ENCODE peak calls at places on chromosome 11, in ten cellular contexts. One of them, this sample, is unnamed.
A peak's percentile ranks its signal among the peaks of the same experiment; 100 is the strongest.

GRCh38 chr11:17067417-17067816 is 10.1 kb downstream of the RPS13 start:
- DNase-seq in stimulated activated CD4-positive, alpha-beta T cell treated with anti-CD3 and anti-CD28 coated beads, Interleukin-2, amount 100 ng/mL, for 24 hours: no peak
- DNase-seq in heart left ventricle: no peak
- DNase-seq in T-cell: no peak
- DNase-seq in cardiac muscle cell: no peak
- DNase-seq in NCI-H1105: no peak
- DNase-seq in EL: no peak
- DNase-seq in activated CD4-positive, alpha-beta T cell treated with anti-CD3 and anti-CD28 coated beads for 48 hours: no peak
- DNase-seq in GOT3: no peak
- DNase-seq in AG08395: no peak
- DNase-seq in this sample: no peak

GRCh38 chr11:34053161-34053686 is 1.7 kb downstream of the CAPRIN1 start:
- DNase-seq in stimulated activated CD4-positive, alpha-beta T cell treated with anti-CD3 and anti-CD28 coated beads, Interleukin-2, amount 100 ng/mL, for 24 hours: peak; percentile 81
- DNase-seq in heart left ventricle: peak; percentile 77
- DNase-seq in T-cell: peak; percentile 76
- DNase-seq in cardiac muscle cell: peak; percentile 79
- DNase-seq in NCI-H1105: peak; percentile 78
- DNase-seq in EL: peak; percentile 82
- DNase-seq in activated CD4-positive, alpha-beta T cell treated with anti-CD3 and anti-CD28 coated beads for 48 hours: peak; percentile 87
- DNase-seq in GOT3: no peak
- DNase-seq in AG08395: peak; percentile 69
- DNase-seq in this sample: peak; percentile 80

GRCh38 chr11:45669146-45669545 is 3.7 kb upstream of the CHST1 start:
- DNase-seq in stimulated activated CD4-positive, alpha-beta T cell treated with anti-CD3 and anti-CD28 coated beads, Interleukin-2, amount 100 ng/mL, for 24 hours: no peak
- DNase-seq in heart left ventricle: no peak
- DNase-seq in T-cell: no peak
- DNase-seq in cardiac muscle cell: no peak
- DNase-seq in NCI-H1105: no peak
- DNase-seq in EL: no peak
- DNase-seq in activated CD4-positive, alpha-beta T cell treated with anti-CD3 and anti-CD28 coated beads for 48 hours: no peak
- DNase-seq in GOT3: no peak
- DNase-seq in AG08395: no peak
- DNase-seq in this sample: peak; percentile 19

GRCh38 chr11:82631722-82632630 is 101.7 kb downstream of the FAM181B start:
- DNase-seq in stimulated activated CD4-positive, alpha-beta T cell treated with anti-CD3 and anti-CD28 coated beads, Interleukin-2, amount 100 ng/mL, for 24 hours: no peak
- DNase-seq in heart left ventricle: no peak
- DNase-seq in T-cell: no peak
- DNase-seq in cardiac muscle cell: no peak
- DNase-seq in NCI-H1105: no peak
- DNase-seq in EL: no peak
- DNase-seq in activated CD4-positive, alpha-beta T cell treated with anti-CD3 and anti-CD28 coated beads for 48 hours: no peak
- DNase-seq in GOT3: no peak
- DNase-seq in AG08395: no peak
- DNase-seq in this sample: no peak

GRCh38 chr11:1490651-1491050 is 4.1 kb upstream of the MOB2 start:
- DNase-seq in stimulated activated CD4-positive, alpha-beta T cell treated with anti-CD3 and anti-CD28 coated beads, Interleukin-2, amount 100 ng/mL, for 24 hours: no peak
- DNase-seq in heart left ventricle: no peak
- DNase-seq in T-cell: no peak
- DNase-seq in cardiac muscle cell: no peak
- DNase-seq in NCI-H1105: no peak
- DNase-seq in EL: no peak
- DNase-seq in activated CD4-positive, alpha-beta T cell treated with anti-CD3 and anti-CD28 coated beads for 48 hours: no peak
- DNase-seq in GOT3: no peak
- DNase-seq in AG08395: no peak
- DNase-seq in this sample: no peak

GRCh38 chr11:81916459-81916858 is 817.2 kb downstream of the FAM181B start:
- DNase-seq in stimulated activated CD4-positive, alpha-beta T cell treated with anti-CD3 and anti-CD28 coated beads, Interleukin-2, amount 100 ng/mL, for 24 hours: no peak
- DNase-seq in heart left ventricle: no peak
- DNase-seq in T-cell: no peak
- DNase-seq in cardiac muscle cell: no peak
- DNase-seq in NCI-H1105: no peak
- DNase-seq in EL: no peak
- DNase-seq in activated CD4-positive, alpha-beta T cell treated with anti-CD3 and anti-CD28 coated beads for 48 hours: no peak
- DNase-seq in GOT3: no peak
- DNase-seq in AG08395: no peak
- DNase-seq in this sample: no peak

GRCh38 chr11:80155412-80156017 is 714.7 kb upstream of the TENM4 start:
- DNase-seq in stimulated activated CD4-positive, alpha-beta T cell treated with anti-CD3 and anti-CD28 coated beads, Interleukin-2, amount 100 ng/mL, for 24 hours: no peak
- DNase-seq in heart left ventricle: no peak
- DNase-seq in T-cell: no peak
- DNase-seq in cardiac muscle cell: peak; percentile 21
- DNase-seq in NCI-H1105: peak; percentile 52
- DNase-seq in EL: peak; percentile 47
- DNase-seq in activated CD4-positive, alpha-beta T cell treated with anti-CD3 and anti-CD28 coated beads for 48 hours: no peak
- DNase-seq in GOT3: no peak
- DNase-seq in AG08395: peak; percentile 43
- DNase-seq in this sample: peak; percentile 9

GRCh38 chr11:83724704-83725114 is 438.5 kb upstream of the CCDC90B start:
- DNase-seq in stimulated activated CD4-positive, alpha-beta T cell treated with anti-CD3 and anti-CD28 coated beads, Interleukin-2, amount 100 ng/mL, for 24 hours: no peak
- DNase-seq in heart left ventricle: no peak
- DNase-seq in T-cell: no peak
- DNase-seq in cardiac muscle cell: peak; percentile 28
- DNase-seq in NCI-H1105: no peak
- DNase-seq in EL: peak; percentile 2
- DNase-seq in activated CD4-positive, alpha-beta T cell treated with anti-CD3 and anti-CD28 coated beads for 48 hours: no peak
- DNase-seq in GOT3: no peak
- DNase-seq in AG08395: peak; percentile 7
- DNase-seq in this sample: no peak

GRCh38 chr11:131808466-131808865 is 438.1 kb downstream of the NTM start:
- DNase-seq in stimulated activated CD4-positive, alpha-beta T cell treated with anti-CD3 and anti-CD28 coated beads, Interleukin-2, amount 100 ng/mL, for 24 hours: no peak
- DNase-seq in heart left ventricle: no peak
- DNase-seq in T-cell: no peak
- DNase-seq in cardiac muscle cell: no peak
- DNase-seq in NCI-H1105: no peak
- DNase-seq in EL: no peak
- DNase-seq in activated CD4-positive, alpha-beta T cell treated with anti-CD3 and anti-CD28 coated beads for 48 hours: no peak
- DNase-seq in GOT3: no peak
- DNase-seq in AG08395: no peak
- DNase-seq in this sample: no peak

GRCh38 chr11:122850076-122850631 is 11.9 kb downstream of the CRTAM start:
- DNase-seq in stimulated activated CD4-positive, alpha-beta T cell treated with anti-CD3 and anti-CD28 coated beads, Interleukin-2, amount 100 ng/mL, for 24 hours: peak; percentile 22
- DNase-seq in heart left ventricle: no peak
- DNase-seq in T-cell: peak; percentile 54
- DNase-seq in cardiac muscle cell: peak; percentile 51
- DNase-seq in NCI-H1105: no peak
- DNase-seq in EL: peak; percentile 66
- DNase-seq in activated CD4-positive, alpha-beta T cell treated with anti-CD3 and anti-CD28 coated beads for 48 hours: peak; percentile 44
- DNase-seq in GOT3: no peak
- DNase-seq in AG08395: peak; percentile 15
- DNase-seq in this sample: no peak

GRCh38 chr11:44623321-44623715 is 57.9 kb downstream of the CD82 start:
- DNase-seq in stimulated activated CD4-positive, alpha-beta T cell treated with anti-CD3 and anti-CD28 coated beads, Interleukin-2, amount 100 ng/mL, for 24 hours: no peak
- DNase-seq in heart left ventricle: no peak
- DNase-seq in T-cell: peak; percentile 21
- DNase-seq in cardiac muscle cell: no peak
- DNase-seq in NCI-H1105: no peak
- DNase-seq in EL: no peak
- DNase-seq in activated CD4-positive, alpha-beta T cell treated with anti-CD3 and anti-CD28 coated beads for 48 hours: peak; percentile 9
- DNase-seq in GOT3: no peak
- DNase-seq in AG08395: no peak
- DNase-seq in this sample: no peak

GRCh38 chr11:93038521-93038920 is 69.1 kb downstream of the MTNR1B start:
- DNase-seq in stimulated activated CD4-positive, alpha-beta T cell treated with anti-CD3 and anti-CD28 coated beads, Interleukin-2, amount 100 ng/mL, for 24 hours: no peak
- DNase-seq in heart left ventricle: no peak
- DNase-seq in T-cell: no peak
- DNase-seq in cardiac muscle cell: no peak
- DNase-seq in NCI-H1105: no peak
- DNase-seq in EL: no peak
- DNase-seq in activated CD4-positive, alpha-beta T cell treated with anti-CD3 and anti-CD28 coated beads for 48 hours: no peak
- DNase-seq in GOT3: no peak
- DNase-seq in AG08395: no peak
- DNase-seq in this sample: no peak

GRCh38 chr11:13567551-13567950 is 71.8 kb upstream of the PTH start:
- DNase-seq in stimulated activated CD4-positive, alpha-beta T cell treated with anti-CD3 and anti-CD28 coated beads, Interleukin-2, amount 100 ng/mL, for 24 hours: no peak
- DNase-seq in heart left ventricle: no peak
- DNase-seq in T-cell: no peak
- DNase-seq in cardiac muscle cell: no peak
- DNase-seq in NCI-H1105: no peak
- DNase-seq in EL: no peak
- DNase-seq in activated CD4-positive, alpha-beta T cell treated with anti-CD3 and anti-CD28 coated beads for 48 hours: no peak
- DNase-seq in GOT3: no peak
- DNase-seq in AG08395: no peak
- DNase-seq in this sample: no peak

GRCh38 chr11:132033051-132033450 is 662.6 kb downstream of the NTM start:
- DNase-seq in stimulated activated CD4-positive, alpha-beta T cell treated with anti-CD3 and anti-CD28 coated beads, Interleukin-2, amount 100 ng/mL, for 24 hours: no peak
- DNase-seq in heart left ventricle: no peak
- DNase-seq in T-cell: no peak
- DNase-seq in cardiac muscle cell: peak; percentile 32
- DNase-seq in NCI-H1105: no peak
- DNase-seq in EL: no peak
- DNase-seq in activated CD4-positive, alpha-beta T cell treated with anti-CD3 and anti-CD28 coated beads for 48 hours: no peak
- DNase-seq in GOT3: no peak
- DNase-seq in AG08395: no peak
- DNase-seq in this sample: no peak

GRCh38 chr11:119903389-119903788 is 174.4 kb upstream of the NECTIN1 start:
- DNase-seq in stimulated activated CD4-positive, alpha-beta T cell treated with anti-CD3 and anti-CD28 coated beads, Interleukin-2, amount 100 ng/mL, for 24 hours: no peak
- DNase-seq in heart left ventricle: no peak
- DNase-seq in T-cell: no peak
- DNase-seq in cardiac muscle cell: no peak
- DNase-seq in NCI-H1105: no peak
- DNase-seq in EL: no peak
- DNase-seq in activated CD4-positive, alpha-beta T cell treated with anti-CD3 and anti-CD28 coated beads for 48 hours: no peak
- DNase-seq in GOT3: no peak
- DNase-seq in AG08395: no peak
- DNase-seq in this sample: no peak

GRCh38 chr11:19458721-19459120 is 218.0 kb upstream of the E2F8 start:
- DNase-seq in stimulated activated CD4-positive, alpha-beta T cell treated with anti-CD3 and anti-CD28 coated beads, Interleukin-2, amount 100 ng/mL, for 24 hours: no peak
- DNase-seq in heart left ventricle: no peak
- DNase-seq in T-cell: no peak
- DNase-seq in cardiac muscle cell: no peak
- DNase-seq in NCI-H1105: no peak
- DNase-seq in EL: no peak
- DNase-seq in activated CD4-positive, alpha-beta T cell treated with anti-CD3 and anti-CD28 coated beads for 48 hours: no peak
- DNase-seq in GOT3: no peak
- DNase-seq in AG08395: no peak
- DNase-seq in this sample: peak; percentile 20

GRCh38 chr11:65378928-65379638 is 3.4 kb downstream of the SLC25A45 start:
- DNase-seq in stimulated activated CD4-positive, alpha-beta T cell treated with anti-CD3 and anti-CD28 coated beads, Interleukin-2, amount 100 ng/mL, for 24 hours: no peak
- DNase-seq in heart left ventricle: no peak
- DNase-seq in T-cell: no peak
- DNase-seq in cardiac muscle cell: no peak
- DNase-seq in NCI-H1105: no peak
- DNase-seq in EL: no peak
- DNase-seq in activated CD4-positive, alpha-beta T cell treated with anti-CD3 and anti-CD28 coated beads for 48 hours: no peak
- DNase-seq in GOT3: no peak
- DNase-seq in AG08395: no peak
- DNase-seq in this sample: no peak

GRCh38 chr11:106482920-106483761 is 405.7 kb downstream of the AASDHPPT start:
- DNase-seq in stimulated activated CD4-positive, alpha-beta T cell treated with anti-CD3 and anti-CD28 coated beads, Interleukin-2, amount 100 ng/mL, for 24 hours: no peak
- DNase-seq in heart left ventricle: no peak
- DNase-seq in T-cell: no peak
- DNase-seq in cardiac muscle cell: peak; percentile 82
- DNase-seq in NCI-H1105: no peak
- DNase-seq in EL: peak; percentile 57
- DNase-seq in activated CD4-positive, alpha-beta T cell treated with anti-CD3 and anti-CD28 coated beads for 48 hours: no peak
- DNase-seq in GOT3: no peak
- DNase-seq in AG08395: peak; percentile 25
- DNase-seq in this sample: no peak

GRCh38 chr11:607971-608659 is 7.6 kb downstream of the IRF7 start:
- DNase-seq in stimulated activated CD4-positive, alpha-beta T cell treated with anti-CD3 and anti-CD28 coated beads, Interleukin-2, amount 100 ng/mL, for 24 hours: no peak
- DNase-seq in heart left ventricle: no peak
- DNase-seq in T-cell: no peak
- DNase-seq in cardiac muscle cell: no peak
- DNase-seq in NCI-H1105: no peak
- DNase-seq in EL: no peak
- DNase-seq in activated CD4-positive, alpha-beta T cell treated with anti-CD3 and anti-CD28 coated beads for 48 hours: no peak
- DNase-seq in GOT3: no peak
- DNase-seq in AG08395: no peak
- DNase-seq in this sample: no peak

GRCh38 chr11:1771700-1772099 is 8.0 kb upstream of the CTSD start:
- DNase-seq in stimulated activated CD4-positive, alpha-beta T cell treated with anti-CD3 and anti-CD28 coated beads, Interleukin-2, amount 100 ng/mL, for 24 hours: no peak
- DNase-seq in heart left ventricle: no peak
- DNase-seq in T-cell: no peak
- DNase-seq in cardiac muscle cell: peak; percentile 93
- DNase-seq in NCI-H1105: no peak
- DNase-seq in EL: peak; percentile 31
- DNase-seq in activated CD4-positive, alpha-beta T cell treated with anti-CD3 and anti-CD28 coated beads for 48 hours: no peak
- DNase-seq in GOT3: no peak
- DNase-seq in AG08395: no peak
- DNase-seq in this sample: no peak

GRCh38 chr11:47573321-47573720 is 5.4 kb downstream of the KBTBD4 start:
- DNase-seq in stimulated activated CD4-positive, alpha-beta T cell treated with anti-CD3 and anti-CD28 coated beads, Interleukin-2, amount 100 ng/mL, for 24 hours: no peak
- DNase-seq in heart left ventricle: peak; percentile 54
- DNase-seq in T-cell: no peak
- DNase-seq in cardiac muscle cell: no peak
- DNase-seq in NCI-H1105: no peak
- DNase-seq in EL: no peak
- DNase-seq in activated CD4-positive, alpha-beta T cell treated with anti-CD3 and anti-CD28 coated beads for 48 hours: no peak
- DNase-seq in GOT3: no peak
- DNase-seq in AG08395: no peak
- DNase-seq in this sample: no peak

GRCh38 chr11:94788396-94788795 is 20.2 kb downstream of the AMOTL1 start:
- DNase-seq in stimulated activated CD4-positive, alpha-beta T cell treated with anti-CD3 and anti-CD28 coated beads, Interleukin-2, amount 100 ng/mL, for 24 hours: no peak
- DNase-seq in heart left ventricle: no peak
- DNase-seq in T-cell: no peak
- DNase-seq in cardiac muscle cell: no peak
- DNase-seq in NCI-H1105: no peak
- DNase-seq in EL: peak; percentile 49
- DNase-seq in activated CD4-positive, alpha-beta T cell treated with anti-CD3 and anti-CD28 coated beads for 48 hours: no peak
- DNase-seq in GOT3: no peak
- DNase-seq in AG08395: peak; percentile 33
- DNase-seq in this sample: no peak

GRCh38 chr11:7480132-7480531 is 5.2 kb upstream of the OLFML1 start:
- DNase-seq in stimulated activated CD4-positive, alpha-beta T cell treated with anti-CD3 and anti-CD28 coated beads, Interleukin-2, amount 100 ng/mL, for 24 hours: no peak
- DNase-seq in heart left ventricle: no peak
- DNase-seq in T-cell: no peak
- DNase-seq in cardiac muscle cell: peak; percentile 70
- DNase-seq in NCI-H1105: no peak
- DNase-seq in EL: peak; percentile 8
- DNase-seq in activated CD4-positive, alpha-beta T cell treated with anti-CD3 and anti-CD28 coated beads for 48 hours: no peak
- DNase-seq in GOT3: no peak
- DNase-seq in AG08395: peak; percentile 13
- DNase-seq in this sample: no peak

GRCh38 chr11:116217006-116217405 is 555.8 kb downstream of the BUD13 start:
- DNase-seq in stimulated activated CD4-positive, alpha-beta T cell treated with anti-CD3 and anti-CD28 coated beads, Interleukin-2, amount 100 ng/mL, for 24 hours: peak; percentile 43
- DNase-seq in heart left ventricle: no peak
- DNase-seq in T-cell: no peak
- DNase-seq in cardiac muscle cell: peak; percentile 58
- DNase-seq in NCI-H1105: no peak
- DNase-seq in EL: peak; percentile 11
- DNase-seq in activated CD4-positive, alpha-beta T cell treated with anti-CD3 and anti-CD28 coated beads for 48 hours: peak; percentile 33
- DNase-seq in GOT3: no peak
- DNase-seq in AG08395: peak; percentile 21
- DNase-seq in this sample: peak; percentile 47

GRCh38 chr11:11857769-11858168 is 16.0 kb downstream of the USP47 start:
- DNase-seq in stimulated activated CD4-positive, alpha-beta T cell treated with anti-CD3 and anti-CD28 coated beads, Interleukin-2, amount 100 ng/mL, for 24 hours: no peak
- DNase-seq in heart left ventricle: no peak
- DNase-seq in T-cell: no peak
- DNase-seq in cardiac muscle cell: no peak
- DNase-seq in NCI-H1105: no peak
- DNase-seq in EL: no peak
- DNase-seq in activated CD4-positive, alpha-beta T cell treated with anti-CD3 and anti-CD28 coated beads for 48 hours: no peak
- DNase-seq in GOT3: no peak
- DNase-seq in AG08395: no peak
- DNase-seq in this sample: no peak

GRCh38 chr11:103035656-103036434 is 56.1 kb downstream of the DCUN1D5 start:
- DNase-seq in stimulated activated CD4-positive, alpha-beta T cell treated with anti-CD3 and anti-CD28 coated beads, Interleukin-2, amount 100 ng/mL, for 24 hours: peak; percentile 3
- DNase-seq in heart left ventricle: no peak
- DNase-seq in T-cell: no peak
- DNase-seq in cardiac muscle cell: peak; percentile 88
- DNase-seq in NCI-H1105: peak; percentile 28
- DNase-seq in EL: peak; percentile 84
- DNase-seq in activated CD4-positive, alpha-beta T cell treated with anti-CD3 and anti-CD28 coated beads for 48 hours: peak; percentile 40
- DNase-seq in GOT3: no peak
- DNase-seq in AG08395: peak; percentile 64
- DNase-seq in this sample: peak; percentile 40

GRCh38 chr11:118606157-118606843 is 1.1 kb upstream of the PHLDB1 start:
- DNase-seq in stimulated activated CD4-positive, alpha-beta T cell treated with anti-CD3 and anti-CD28 coated beads, Interleukin-2, amount 100 ng/mL, for 24 hours: no peak
- DNase-seq in heart left ventricle: peak; percentile 56
- DNase-seq in T-cell: no peak
- DNase-seq in cardiac muscle cell: peak; percentile 40
- DNase-seq in NCI-H1105: no peak
- DNase-seq in EL: no peak
- DNase-seq in activated CD4-positive, alpha-beta T cell treated with anti-CD3 and anti-CD28 coated beads for 48 hours: no peak
- DNase-seq in GOT3: no peak
- DNase-seq in AG08395: no peak
- DNase-seq in this sample: no peak

GRCh38 chr11:118521892-118522311 is 5.4 kb upstream of the TTC36 start:
- DNase-seq in stimulated activated CD4-positive, alpha-beta T cell treated with anti-CD3 and anti-CD28 coated beads, Interleukin-2, amount 100 ng/mL, for 24 hours: no peak
- DNase-seq in heart left ventricle: no peak
- DNase-seq in T-cell: no peak
- DNase-seq in cardiac muscle cell: peak; percentile 25
- DNase-seq in NCI-H1105: no peak
- DNase-seq in EL: no peak
- DNase-seq in activated CD4-positive, alpha-beta T cell treated with anti-CD3 and anti-CD28 coated beads for 48 hours: no peak
- DNase-seq in GOT3: no peak
- DNase-seq in AG08395: no peak
- DNase-seq in this sample: no peak